ENCODE peak calls at places on chromosome 10, in four cellular contexts. M is M059J, D is AML-193, E is T-helper 9 cell. H is an unnamed sample.

GRCh38 chr10:22250897-22251605 is 33.2 kb upstream of the EBLN1 start:
- DNase-seq in M (no peak), D (peak), E (no peak), H (peak)

GRCh38 chr10:58701398-58702135 is 188.9 kb downstream of the BICC1 start:
- DNase-seq in M (peak), D (no peak), E (no peak), H (no peak)

GRCh38 chr10:62426086-62426485 is 51.9 kb downstream of the ZNF365 start:
- DNase-seq in M (peak), D (no peak), E (no peak), H (no peak)

GRCh38 chr10:24930427-24930826 is 22.0 kb downstream of the PRTFDC1 start:
- DNase-seq in M (no peak), D (no peak), E (no peak), H (no peak)

GRCh38 chr10:122328676-122329075 is 45.8 kb upstream of the PLEKHA1 start:
- DNase-seq in M (no peak), D (no peak), E (no peak), H (no peak)

GRCh38 chr10:56622335-56622973 is 261.4 kb upstream of the ZWINT start:
- DNase-seq in M (peak), D (no peak), E (no peak), H (no peak)

GRCh38 chr10:98087309-98087708 is 47.1 kb upstream of the R3HCC1L start:
- DNase-seq in M (peak), D (no peak), E (no peak), H (no peak)

GRCh38 chr10:70890917-70891431 is 2.6 kb upstream of the PCBD1 start:
- DNase-seq in M (no peak), D (no peak), E (no peak), H (no peak)

GRCh38 chr10:125451319-125451718 is 231.6 kb downstream of the TEX36 start:
- DNase-seq in M (no peak), D (no peak), E (no peak), H (no peak)

GRCh38 chr10:58384095-58384494 is 1.1 kb upstream of the TFAM start:
- DNase-seq in M (peak), D (peak), E (no peak), H (peak)

GRCh38 chr10:10798543-10799192 is 219.0 kb upstream of the CELF2 start:
- DNase-seq in M (no peak), D (no peak), E (no peak), H (no peak)

GRCh38 chr10:112259688-112260087 is 23.5 kb upstream of the TECTB start:
- DNase-seq in M (no peak), D (no peak), E (no peak), H (no peak)

GRCh38 chr10:88849224-88849623 is 2.4 kb downstream of the ANKRD22 start:
- DNase-seq in M (peak), D (no peak), E (no peak), H (no peak)

GRCh38 chr10:132434405-132435005 is 37.5 kb downstream of the PWWP2B start:
- DNase-seq in M (no peak), D (peak), E (no peak), H (peak)

GRCh38 chr10:68561804-68562649 is 1.9 kb downstream of the TET1 start:
- DNase-seq in M (peak), D (no peak), E (no peak), H (no peak)

GRCh38 chr10:91097313-91097712 is 123.2 kb upstream of the PCGF5 start:
- DNase-seq in M (no peak), D (no peak), E (no peak), H (no peak)

GRCh38 chr10:131288648-131289047 is 22.9 kb downstream of the TCERG1L start:
- DNase-seq in M (no peak), D (no peak), E (no peak), H (no peak)

GRCh38 chr10:24824536-24824935 is 100.8 kb upstream of the ARHGAP21 start:
- DNase-seq in M (no peak), D (no peak), E (no peak), H (no peak)

GRCh38 chr10:102802920-102803534 is 34.2 kb downstream of the CYP17A1 start:
- DNase-seq in M (peak), D (no peak), E (no peak), H (no peak)

GRCh38 chr10:50635286-50635685 is 11.5 kb upstream of the SGMS1 start:
- DNase-seq in M (peak), D (no peak), E (no peak), H (no peak)

GRCh38 chr10:73439605-73440298 is 6.4 kb upstream of the MSS51 start:
- DNase-seq in M (peak), D (no peak), E (no peak), H (no peak)

GRCh38 chr10:57395921-57396320 is 871.8 kb downstream of the IPMK start:
- DNase-seq in M (peak), D (no peak), E (no peak), H (no peak)

GRCh38 chr10:7340179-7340874 is 70.5 kb downstream of the SFMBT2 start:
- DNase-seq in M (peak), D (no peak), E (no peak), H (no peak)

GRCh38 chr10:71312840-71313789 is 5.9 kb upstream of the SLC29A3 start:
- DNase-seq in M (no peak), D (no peak), E (no peak), H (no peak)

GRCh38 chr10:22712959-22713852 is 1.2 kb downstream of the PIP4K2A start:
- DNase-seq in M (peak), D (no peak), E (peak), H (peak)

GRCh38 chr10:132580157-132580556 is 42.6 kb downstream of the INPP5A start:
- DNase-seq in M (no peak), D (no peak), E (no peak), H (no peak)

GRCh38 chr10:125004571-125005311 is 62.8 kb downstream of the ZRANB1 start:
- DNase-seq in M (no peak), D (no peak), E (no peak), H (no peak)

GRCh38 chr10:132942101-132942739 is at the start of gene CFAP46:
- DNase-seq in M (no peak), D (no peak), E (no peak), H (no peak)

GRCh38 chr10:122276611-122277205 is 5.6 kb downstream of the BTBD16 start:
- DNase-seq in M (no peak), D (no peak), E (no peak), H (no peak)

GRCh38 chr10:132946806-132947530 is 4.6 kb upstream of the CFAP46 start:
- DNase-seq in M (no peak), D (no peak), E (no peak), H (no peak)

GRCh38 chr10:28382520-28383269 is 79.8 kb upstream of the MPP7 start:
- DNase-seq in M (no peak), D (no peak), E (no peak), H (no peak)

GRCh38 chr10:32279795-32280194 is 67.2 kb downstream of the EPC1 start:
- DNase-seq in M (no peak), D (no peak), E (no peak), H (no peak)

GRCh38 chr10:95246582-95247051 is 44.2 kb downstream of the PDLIM1 start:
- DNase-seq in M (peak), D (peak), E (peak), H (peak)

GRCh38 chr10:21523007-21523406 is 2.5 kb downstream of the SKIDA1 start:
- DNase-seq in M (peak), D (no peak), E (no peak), H (no peak)

GRCh38 chr10:89079991-89080390 is 89.4 kb downstream of the FAS start:
- DNase-seq in M (peak), D (no peak), E (no peak), H (no peak)

GRCh38 chr10:628386-629045 is 61.0 kb downstream of the DIP2C start:
- DNase-seq in M (no peak), D (no peak), E (no peak), H (no peak)